ENCODE peak calls at places on chromosomes 12 and 14, in four cellular contexts. U is stimulated activated CD4-positive, alpha-beta T cell treated with anti-CD3 and anti-CD28 coated beads, Interleukin-15, amount 100 ng/mL, for 1 hour; C is cardiac fibroblast; W is AG10803. A is an unnamed sample.
A peak's percentile ranks its signal among the peaks of the same experiment; 100 is the strongest.

GRCh38 chr12:13173012-13173441 is 23.5 kb upstream of the EMP1 start:
- DNase-seq in W (peak; percentile 95), U (no peak), C (peak; percentile 69), A (no peak)

GRCh38 chr12:60148831-60149230 is 553.0 kb downstream of the SLC16A7 start:
- DNase-seq in C (peak; percentile 88), W (peak; percentile 90), U (no peak), A (no peak)

GRCh38 chr12:29611906-29612305 is 114.4 kb upstream of the OVCH1 start:
- DNase-seq in C (peak; percentile 92), U (no peak), W (no peak), A (no peak)

GRCh38 chr12:123269980-123270379 is 1.7 kb downstream of the CDK2AP1 start:
- DNase-seq in U (no peak), W (no peak), C (no peak), A (no peak)

GRCh38 chr12:19421503-19422282 is 17.6 kb upstream of the AEBP2 start:
- DNase-seq in W (no peak), C (no peak), U (no peak), A (no peak)

GRCh38 chr12:113222730-113223531 is 1.7 kb downstream of the TPCN1 start:
- DNase-seq in C (peak; percentile 97), W (peak; percentile 88), U (no peak), A (peak; percentile 34)

GRCh38 chr12:12333407-12333831 is 16.6 kb downstream of the MANSC1 start:
- DNase-seq in U (no peak), C (peak; percentile 70), W (no peak), A (no peak)

GRCh38 chr12:112031472-112031871 is 18.2 kb downstream of the ERP29 start:
- DNase-seq in U (no peak), C (no peak), W (no peak), A (no peak)

GRCh38 chr14:100436745-100437406 is 113.7 kb downstream of the SLC25A47 start:
- DNase-seq in W (no peak), C (no peak), U (no peak), A (no peak)

GRCh38 chr14:102421366-102422057 is 58.8 kb downstream of the TECPR2 start:
- DNase-seq in C (no peak), W (no peak), U (no peak), A (no peak)

GRCh38 chr12:70646850-70647249 is 9.6 kb upstream of the PTPRB start:
- DNase-seq in W (peak; percentile 83), C (no peak), U (no peak), A (no peak)

GRCh38 chr12:43090981-43091380 is 461.0 kb downstream of the ADAMTS20 start:
- DNase-seq in W (no peak), U (no peak), C (no peak), A (no peak)

GRCh38 chr14:95436348-95436747 is 80.1 kb downstream of the SYNE3 start:
- DNase-seq in U (no peak), W (no peak), C (no peak), A (no peak)

GRCh38 chr12:43113153-43113552 is 438.9 kb downstream of the ADAMTS20 start:
- DNase-seq in W (peak; percentile 29), C (peak; percentile 28), U (no peak), A (peak; percentile 26)

GRCh38 chr14:70957710-70958109 is 50.5 kb downstream of the PCNX1 start:
- DNase-seq in U (no peak), C (no peak), W (no peak), A (no peak)

A was measured in erythroblast.